ENCODE peak calls at places on chromosomes 5 and 9, in six cellular contexts. One of them, this sample, is unnamed.

GRCh38 chr9:80435591-80435990 is 863.8 kb downstream of the TLE4 start:
- DNase-seq in A549: no peak
- DNase-seq in HepG2: no peak
- DNase-seq in GM12878: no peak
- DNase-seq in K562: no peak
- DNase-seq in IMR-90: no peak
- DNase-seq in this sample: no peak

GRCh38 chr9:106019017-106019692 is 324.8 kb downstream of the TMEM38B start:
- DNase-seq in A549: no peak
- DNase-seq in K562: no peak
- DNase-seq in HepG2: peak; percentile 24
- DNase-seq in GM12878: no peak
- DNase-seq in IMR-90: no peak
- DNase-seq in this sample: no peak

GRCh38 chr9:76534031-76534430 is 75.0 kb downstream of the GCNT1 start:
- DNase-seq in GM12878: no peak
- DNase-seq in A549: no peak
- DNase-seq in HepG2: no peak
- DNase-seq in IMR-90: peak; percentile 63
- DNase-seq in K562: no peak
- DNase-seq in this sample: no peak

GRCh38 chr5:164742025-164742424 is 1236.6 kb downstream of the MAT2B start:
- DNase-seq in K562: no peak
- DNase-seq in A549: no peak
- DNase-seq in GM12878: peak; percentile 20
- DNase-seq in HepG2: no peak
- DNase-seq in IMR-90: no peak
- DNase-seq in this sample: no peak

GRCh38 chr5:14323466-14323865 is 180.3 kb downstream of the TRIO start:
- DNase-seq in HepG2: no peak
- DNase-seq in A549: no peak
- DNase-seq in GM12878: no peak
- DNase-seq in IMR-90: no peak
- DNase-seq in K562: no peak
- DNase-seq in this sample: no peak

GRCh38 chr9:113593682-113594281 is 130.3 kb downstream of the RGS3 start:
- DNase-seq in IMR-90: peak; percentile 98
- DNase-seq in K562: peak; percentile 66
- DNase-seq in A549: peak; percentile 95
- DNase-seq in GM12878: no peak
- DNase-seq in HepG2: peak; percentile 85
- DNase-seq in this sample: peak; percentile 94

GRCh38 chr9:108150736-108151135 is 661.2 kb upstream of the KLF4 start:
- DNase-seq in A549: no peak
- DNase-seq in GM12878: no peak
- DNase-seq in IMR-90: peak; percentile 31
- DNase-seq in K562: no peak
- DNase-seq in HepG2: no peak
- DNase-seq in this sample: no peak

GRCh38 chr9:109238677-109239076 is 71.6 kb upstream of the FRRS1L start:
- DNase-seq in HepG2: no peak
- DNase-seq in A549: peak; percentile 20
- DNase-seq in GM12878: no peak
- DNase-seq in K562: no peak
- DNase-seq in IMR-90: no peak
- DNase-seq in this sample: no peak

GRCh38 chr9:16030513-16031185 is 477.8 kb downstream of the CCDC171 start:
- DNase-seq in K562: no peak
- DNase-seq in A549: peak; percentile 25
- DNase-seq in GM12878: peak; percentile 35
- DNase-seq in HepG2: no peak
- DNase-seq in IMR-90: peak; percentile 96
- DNase-seq in this sample: no peak

DNA sequence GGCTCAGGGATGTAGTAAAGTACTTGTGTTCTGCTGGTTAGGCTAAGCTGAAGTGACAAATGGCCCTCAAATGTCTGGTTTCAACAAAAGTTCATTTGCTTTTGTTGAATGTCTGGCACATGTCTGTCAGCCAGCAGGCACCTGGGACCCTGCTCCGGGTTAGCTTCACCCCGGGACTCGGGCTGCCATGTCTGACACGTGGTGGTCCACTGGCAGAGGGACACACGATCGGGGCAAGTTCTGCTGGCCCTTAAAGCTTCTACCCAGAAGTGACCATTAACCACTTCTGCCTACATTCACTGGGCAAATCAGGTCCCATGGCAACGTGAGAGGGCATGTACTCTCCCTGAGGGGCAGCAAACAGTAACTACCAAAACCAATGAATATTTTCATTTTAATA is 23.8 kb downstream of the POLR1E start:
- DNase-seq in HepG2: no peak
- DNase-seq in IMR-90: no peak
- DNase-seq in A549: no peak
- DNase-seq in GM12878: no peak
- DNase-seq in K562: no peak
- DNase-seq in this sample: no peak
- TF ChIP-seq SMC3 in HepG2: no peak
- TF ChIP-seq SMC3 in IMR-90: no peak
- TF ChIP-seq SMC3 in A549: no peak
- TF ChIP-seq SMC3 in GM12878: no peak
- TF ChIP-seq SMC3 in K562: no peak
- TF ChIP-seq SMC3 in this sample: no peak

GRCh38 chr5:169706758-169707450 is 69.8 kb downstream of the DOCK2 start:
- DNase-seq in A549: peak; percentile 37
- DNase-seq in GM12878: no peak
- DNase-seq in HepG2: no peak
- DNase-seq in IMR-90: peak; percentile 86
- DNase-seq in K562: peak; percentile 23
- DNase-seq in this sample: no peak

GRCh38 chr5:169706070-169706469 is 69.0 kb downstream of the DOCK2 start:
- DNase-seq in HepG2: no peak
- DNase-seq in GM12878: no peak
- DNase-seq in A549: no peak
- DNase-seq in IMR-90: no peak
- DNase-seq in K562: no peak
- DNase-seq in this sample: no peak

GRCh38 chr5:169705322-169705721 is 68.2 kb downstream of the DOCK2 start:
- DNase-seq in A549: no peak
- DNase-seq in HepG2: no peak
- DNase-seq in K562: no peak
- DNase-seq in GM12878: no peak
- DNase-seq in IMR-90: no peak
- DNase-seq in this sample: no peak

GRCh38 chr5:169710675-169711074 is 73.6 kb downstream of the DOCK2 start:
- DNase-seq in A549: no peak
- DNase-seq in GM12878: no peak
- DNase-seq in HepG2: no peak
- DNase-seq in IMR-90: no peak
- DNase-seq in K562: no peak
- DNase-seq in this sample: no peak

DNA sequence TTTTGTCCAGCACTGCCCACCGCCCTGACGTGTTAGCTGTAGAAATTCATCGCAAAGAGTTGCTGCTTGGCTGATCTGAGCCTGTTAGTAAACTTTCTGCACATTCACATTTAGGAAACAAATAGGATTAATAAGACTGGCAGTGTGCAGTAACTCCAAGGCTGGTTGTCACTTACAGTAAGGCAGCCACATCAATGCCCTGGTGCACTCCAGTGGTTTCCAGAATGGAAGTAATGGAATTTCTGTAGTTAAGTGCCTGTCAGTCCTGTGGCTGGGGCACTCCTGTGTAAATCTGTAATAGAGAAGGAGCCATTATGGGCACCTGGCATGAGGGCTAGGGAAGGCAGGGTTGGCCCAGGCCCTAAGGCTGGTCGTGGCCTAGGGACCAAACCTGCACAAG is 70.6 kb downstream of the DOCK2 start:
- DNase-seq in GM12878: no peak
- DNase-seq in HepG2: no peak
- DNase-seq in IMR-90: no peak
- DNase-seq in K562: no peak
- DNase-seq in A549: no peak
- DNase-seq in this sample: no peak
- H3K4me1 ChIP-seq in GM12878: peaks cover 39% of the 10 kb centered on the region
- H3K4me1 ChIP-seq in HepG2: no peaks in the 10 kb centered on the region
- H3K4me1 ChIP-seq in IMR-90: peaks cover 24% of the 10 kb centered on the region
- H3K4me1 ChIP-seq in K562: peaks cover 10% of the 10 kb centered on the region
- H3K4me1 ChIP-seq in A549: peaks cover 17% of the 10 kb centered on the region
- H3K4me1 ChIP-seq in this sample: no peaks in the 10 kb centered on the region

GRCh38 chr9:115262477-115262876 is 144.5 kb upstream of the TNC start:
- DNase-seq in K562: no peak
- DNase-seq in A549: peak; percentile 96
- DNase-seq in GM12878: no peak
- DNase-seq in IMR-90: peak; percentile 75
- DNase-seq in HepG2: peak; percentile 3
- DNase-seq in this sample: peak; percentile 73

GRCh38 chr9:115261656-115262081 is 143.7 kb upstream of the TNC start:
- DNase-seq in IMR-90: peak; percentile 63
- DNase-seq in A549: peak; percentile 57
- DNase-seq in HepG2: no peak
- DNase-seq in K562: no peak
- DNase-seq in GM12878: no peak
- DNase-seq in this sample: no peak

GRCh38 chr9:115264333-115264732 is 146.4 kb upstream of the TNC start:
- DNase-seq in K562: no peak
- DNase-seq in GM12878: no peak
- DNase-seq in IMR-90: peak; percentile 71
- DNase-seq in HepG2: no peak
- DNase-seq in A549: no peak
- DNase-seq in this sample: no peak

GRCh38 chr9:115263731-115264130 is 145.8 kb upstream of the TNC start:
- DNase-seq in HepG2: no peak
- DNase-seq in IMR-90: peak; percentile 66
- DNase-seq in K562: no peak
- DNase-seq in A549: no peak
- DNase-seq in GM12878: no peak
- DNase-seq in this sample: no peak

DNA sequence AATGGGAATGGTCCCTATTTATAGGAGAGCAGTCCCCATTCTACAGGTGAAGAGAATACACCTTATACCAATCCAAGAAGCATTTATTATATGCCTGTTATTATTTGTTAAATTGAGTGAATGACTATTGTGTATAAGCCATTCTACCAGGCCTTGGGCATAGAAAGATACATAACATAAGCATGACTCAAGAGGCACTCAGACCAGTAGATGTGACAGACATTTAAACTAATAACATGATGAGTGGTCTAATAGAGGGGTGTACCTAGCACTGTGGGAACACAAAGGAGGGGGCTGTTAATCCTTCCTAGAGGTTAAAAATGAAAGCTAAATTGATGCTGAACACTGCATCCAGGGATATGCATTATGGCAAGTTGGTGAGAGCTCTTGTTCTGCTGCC is 145.0 kb upstream of the TNC start:
- DNase-seq in IMR-90: peak; percentile 6
- DNase-seq in K562: no peak
- DNase-seq in HepG2: no peak
- DNase-seq in A549: peak; percentile 23
- DNase-seq in GM12878: no peak
- DNase-seq in this sample: peak; percentile 6
- TF ChIP-seq USF2 in IMR-90: no peak
- TF ChIP-seq USF2 in K562: no peak
- TF ChIP-seq USF2 in HepG2: no peak
- TF ChIP-seq USF2 in A549: no peak
- TF ChIP-seq USF2 in GM12878: no peak
- TF ChIP-seq USF2 in this sample: no peak

GRCh38 chr9:95381243-95381642 is 63.7 kb upstream of the FANCC start:
- DNase-seq in K562: peak; percentile 33
- DNase-seq in GM12878: peak; percentile 11
- DNase-seq in HepG2: no peak
- DNase-seq in A549: peak; percentile 55
- DNase-seq in IMR-90: peak; percentile 48
- DNase-seq in this sample: no peak
- TF ChIP-seq SMC3 in K562: no peak
- TF ChIP-seq SMC3 in GM12878: no peak
- TF ChIP-seq SMC3 in HepG2: no peak
- TF ChIP-seq SMC3 in A549: no peak
- TF ChIP-seq SMC3 in IMR-90: no peak
- TF ChIP-seq SMC3 in this sample: no peak

GRCh38 chr9:127556871-127557270 is 55.2 kb upstream of the STXBP1 start:
- DNase-seq in K562: no peak
- DNase-seq in A549: no peak
- DNase-seq in GM12878: no peak
- DNase-seq in IMR-90: no peak
- DNase-seq in HepG2: no peak
- DNase-seq in this sample: no peak

GRCh38 chr9:127557466-127557869 is 54.6 kb upstream of the STXBP1 start:
- DNase-seq in HepG2: no peak
- DNase-seq in A549: no peak
- DNase-seq in IMR-90: no peak
- DNase-seq in GM12878: no peak
- DNase-seq in K562: no peak
- DNase-seq in this sample: peak; percentile 91

GRCh38 chr9:127559247-127559680 is 52.8 kb upstream of the STXBP1 start:
- DNase-seq in A549: no peak
- DNase-seq in GM12878: no peak
- DNase-seq in K562: no peak
- DNase-seq in HepG2: no peak
- DNase-seq in IMR-90: no peak
- DNase-seq in this sample: no peak

GRCh38 chr9:127557998-127558546 is 54.0 kb upstream of the STXBP1 start:
- DNase-seq in HepG2: no peak
- DNase-seq in K562: no peak
- DNase-seq in A549: no peak
- DNase-seq in GM12878: no peak
- DNase-seq in IMR-90: no peak
- DNase-seq in this sample: no peak

DNA sequence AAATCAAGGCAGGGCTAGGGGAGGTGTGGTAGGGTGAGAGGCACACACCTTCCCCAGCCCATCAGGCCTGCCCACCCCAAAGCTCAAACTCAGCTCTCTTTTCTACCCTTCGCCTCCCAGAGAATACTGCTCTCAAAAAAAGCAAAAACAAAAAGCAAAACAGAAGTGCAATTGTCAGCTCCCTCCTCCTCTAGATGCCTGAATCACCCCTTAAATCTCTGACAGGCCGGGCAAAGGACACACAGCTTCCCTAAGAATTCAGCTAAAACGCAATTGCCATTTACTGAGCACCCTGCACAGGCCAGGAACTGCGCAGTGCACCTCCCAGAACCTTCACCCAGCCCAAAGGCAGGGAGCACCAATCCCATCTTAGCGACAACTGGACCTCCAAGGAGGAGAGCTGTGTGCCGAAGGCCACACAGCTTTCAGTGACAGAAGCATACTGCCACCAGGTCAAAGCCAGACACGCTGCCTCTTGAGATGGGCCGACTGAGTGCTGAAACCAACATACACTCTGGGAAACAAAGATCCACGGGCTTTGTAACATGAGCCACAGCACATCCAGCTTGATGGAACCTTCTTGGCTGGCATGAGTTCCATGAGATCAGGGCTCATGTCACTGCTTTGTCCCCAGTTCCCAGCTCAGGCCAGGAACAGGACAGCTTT is 53.4 kb upstream of the STXBP1 start:
- DNase-seq in A549: no peak
- DNase-seq in HepG2: no peak
- DNase-seq in GM12878: no peak
- DNase-seq in K562: no peak
- DNase-seq in IMR-90: no peak
- DNase-seq in this sample: no peak
- H3K4me1 ChIP-seq in A549: peaks cover 97% of the 10 kb centered on the region
- H3K4me1 ChIP-seq in HepG2: peaks cover 47% of the 10 kb centered on the region
- H3K4me1 ChIP-seq in GM12878: no peaks in the 10 kb centered on the region
- H3K4me1 ChIP-seq in K562: peaks cover 54% of the 10 kb centered on the region
- H3K4me1 ChIP-seq in IMR-90: peaks cover 74% of the 10 kb centered on the region
- H3K4me1 ChIP-seq in this sample: peaks cover 79% of the 10 kb centered on the region

This sample was measured in SK-N-SH.